ENCODE peak calls at places on chromosomes 2 and 18, in five cellular contexts. M is pancreas, H is PC-9, W is hepatocyte, Y is WERI-Rb-1. X is an unnamed sample. For H3K27me3, the result is how much of the 10 kb centered on the place peaks cover.

GRCh38 chr2:160474319-160474645 is 19.3 kb downstream of the RBMS1 start:
- DNase-seq in Y (no peak), M (no peak), H (no peak), W (no peak), X (no peak)

GRCh38 chr2:146119586-146119985 is 1599.7 kb upstream of the ZEB2 start:
- DNase-seq in H (no peak), W (peak), M (no peak), Y (no peak), X (no peak)

GRCh38 chr2:65554765-65555561 is 122.6 kb upstream of the SPRED2 start:
- DNase-seq in W (no peak), Y (no peak), H (peak), M (no peak), X (no peak)

GRCh38 chr2:88671786-88672427 is 19.6 kb upstream of the RPIA start:
- DNase-seq in W (peak), M (no peak), H (peak), Y (peak), X (no peak)

GRCh38 chr2:12700989-12701388 is 15.7 kb upstream of the TRIB2 start:
- DNase-seq in W (no peak), M (no peak), H (peak), Y (no peak), X (no peak)

GRCh38 chr18:702957-703659 is 9.3 kb downstream of the ENOSF1 start:
- DNase-seq in M (peak), W (peak), H (peak), Y (no peak), X (no peak)

GRCh38 chr2:112661656-112662305 is 16.0 kb downstream of the SLC20A1 start:
- DNase-seq in Y (no peak), M (no peak), H (peak), W (no peak), X (no peak)

GRCh38 chr2:8103085-8103708 is 578.7 kb upstream of the ID2 start:
- DNase-seq in H (no peak), Y (no peak), W (peak), M (no peak), X (no peak)

GRCh38 chr18:76983184-76983583 is 149.4 kb downstream of the MBP start:
- DNase-seq in W (peak), M (peak), H (peak), Y (peak), X (peak)

GRCh38 chr2:52402128-52402527 is 1365.5 kb upstream of the CHAC2 start:
- DNase-seq in W (no peak), M (no peak), H (no peak), Y (no peak), X (no peak)

GRCh38 chr2:86078801-86079545 is 26.7 kb downstream of the POLR1A start:
- DNase-seq in M (no peak), H (peak), Y (peak), W (peak), X (no peak)

GRCh38 chr2:113079123-113079522 is 11.4 kb downstream of the IL1F10 start:
- DNase-seq in W (no peak), Y (no peak), H (peak), M (no peak), X (no peak)

GRCh38 chr2:161662373-161662772 is 38.2 kb downstream of the SLC4A10 start:
- DNase-seq in M (no peak), H (no peak), W (no peak), Y (no peak), X (no peak)

GRCh38 chr2:182870227-182870626 is 3.8 kb upstream of the FRZB start:
- DNase-seq in W (no peak), Y (peak), M (no peak), H (no peak), X (no peak)

GRCh38 chr2:40448476-40449079 is 3.3 kb downstream of the SLC8A1 start:
- DNase-seq in M (no peak), W (no peak), H (no peak), Y (peak), X (no peak)

GRCh38 chr2:16174693-16175045 is 234.3 kb downstream of the MYCN start:
- DNase-seq in H (no peak), Y (no peak), M (no peak), W (no peak), X (no peak)
- H3K27me3 ChIP-seq in H (half or more), Y (under half), M (under half), W (under half), X (under half)

DNA sequence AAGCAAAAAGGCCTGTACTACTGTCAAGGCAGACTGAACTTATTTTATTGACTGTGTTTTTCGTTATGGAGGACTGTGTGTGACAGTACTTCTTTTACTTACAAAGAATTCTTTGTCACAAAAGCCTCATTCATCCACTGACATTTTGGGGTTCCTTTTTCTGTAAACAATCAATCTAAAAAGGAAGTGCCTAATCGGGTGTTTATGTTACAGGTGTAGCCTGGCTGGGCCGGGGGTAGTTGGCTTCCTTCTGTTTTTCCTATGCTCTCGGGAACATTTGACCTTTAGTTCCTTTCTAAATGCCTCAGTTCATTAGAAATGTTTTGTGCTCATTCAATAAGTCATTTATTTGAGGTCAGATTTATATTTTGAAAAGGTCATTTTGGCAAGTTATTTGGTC is 8.3 kb downstream of the ZCCHC2 start:
- DNase-seq in M (no peak), Y (no peak), H (no peak), W (no peak), X (no peak)
- H3K27ac ChIP-seq in M (no peak), Y (no peak), H (no peak), W (no peak), X (no peak)

GRCh38 chr2:60567092-60567491 is 13.6 kb upstream of the BCL11A start:
- DNase-seq in M (no peak), W (no peak), Y (no peak), H (no peak), X (no peak)

GRCh38 chr2:60569680-60570111 is 16.2 kb upstream of the BCL11A start:
- DNase-seq in Y (peak), H (no peak), M (no peak), W (no peak), X (no peak)

GRCh38 chr2:60567919-60568874 is 14.7 kb upstream of the BCL11A start:
- DNase-seq in M (no peak), H (no peak), Y (peak), W (no peak), X (no peak)

GRCh38 chr2:60560734-60561649 is 7.5 kb upstream of the BCL11A start:
- DNase-seq in H (no peak), W (peak), M (no peak), Y (peak), X (no peak)

GRCh38 chr2:60565472-60565871 is 12.0 kb upstream of the BCL11A start:
- DNase-seq in H (no peak), Y (peak), M (no peak), W (peak), X (no peak)
- TF ChIP-seq CTCF in H (peak), Y (no peak), M (no peak), W (peak), X (no peak)

DNA sequence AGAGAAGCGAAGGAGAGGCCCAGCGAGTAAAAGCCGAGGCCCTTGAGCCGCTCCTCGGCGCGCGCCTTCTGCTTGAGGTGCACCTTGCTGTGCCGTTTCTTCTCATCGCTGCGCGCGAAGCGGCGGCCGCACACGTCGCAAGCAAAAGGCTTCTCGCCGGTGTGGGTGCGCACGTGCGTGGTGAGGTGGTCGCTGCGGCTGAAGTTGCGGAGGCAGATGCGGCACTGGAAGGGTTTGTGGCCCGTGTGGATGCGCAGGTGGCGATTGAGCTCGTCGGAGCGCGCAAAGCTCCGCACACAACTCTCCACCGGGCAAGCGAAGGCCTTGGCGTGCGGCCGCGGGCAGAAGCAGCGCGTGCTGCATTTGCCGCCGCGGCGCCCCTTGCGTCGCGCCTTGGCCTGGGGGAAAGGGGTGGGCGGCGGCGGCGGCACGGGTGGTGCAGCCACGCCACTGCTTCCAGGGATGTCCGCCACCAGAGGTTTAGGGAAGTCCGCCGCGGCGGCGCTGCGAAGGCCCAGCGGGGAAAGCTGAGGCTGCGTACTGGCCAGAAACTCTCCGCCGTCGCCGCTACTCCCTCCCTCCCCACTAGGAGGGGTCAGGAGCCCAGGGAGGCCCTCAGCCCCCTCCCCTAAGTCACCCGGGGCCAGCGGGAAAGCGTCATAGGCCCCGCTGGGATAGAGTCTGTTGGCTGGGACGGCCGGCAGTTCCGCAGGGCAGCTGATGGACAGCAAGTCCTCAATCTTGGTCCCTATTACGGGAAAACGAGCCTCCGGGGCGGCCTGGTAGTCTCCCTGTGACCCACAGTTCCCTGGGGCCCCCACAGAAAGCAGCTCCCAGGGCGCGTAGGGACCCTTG is 1.7 kb downstream of the EGR4 start:
- DNase-seq in Y (peak), M (peak), W (no peak), H (no peak), X (peak)
- H3K27me3 ChIP-seq in Y (half or more), M (under half), W (half or more), H (under half), X (half or more)

GRCh38 chr2:171814883-171815282 is 79.2 kb downstream of the SLC25A12 start:
- DNase-seq in H (no peak), M (no peak), W (no peak), Y (peak), X (no peak)
- H3K27ac ChIP-seq in H (no peak), M (no peak), W (no peak), Y (peak), X (no peak)

GRCh38 chr2:137870682-137871081 is 93.6 kb upstream of the HNMT start:
- DNase-seq in W (no peak), H (no peak), Y (no peak), M (no peak), X (no peak)

GRCh38 chr2:137862651-137863050 is 101.6 kb upstream of the HNMT start:
- DNase-seq in Y (no peak), H (no peak), M (no peak), W (no peak), X (no peak)

GRCh38 chr2:137865954-137866540 is 98.2 kb upstream of the HNMT start:
- DNase-seq in W (peak), M (no peak), Y (peak), H (no peak), X (no peak)
- TF ChIP-seq CTCF in W (peak), M (peak), Y (peak), H (peak), X (peak)

GRCh38 chr2:241733391-241734207 is 831 bp upstream of the D2HGDH start:
- DNase-seq in Y (no peak), M (no peak), H (peak), W (no peak), X (peak)

GRCh38 chr2:241738040-241738686 is 3.7 kb downstream of the D2HGDH start:
- DNase-seq in H (no peak), M (no peak), Y (no peak), W (no peak), X (no peak)

GRCh38 chr2:241736111-241736510 is 1.7 kb downstream of the D2HGDH start:
- DNase-seq in M (no peak), H (no peak), W (no peak), Y (no peak), X (no peak)

GRCh38 chr2:241734208-241734466 is 293 bp upstream of the D2HGDH start:
- DNase-seq in Y (no peak), M (no peak), W (no peak), H (no peak), X (no peak)

DNA sequence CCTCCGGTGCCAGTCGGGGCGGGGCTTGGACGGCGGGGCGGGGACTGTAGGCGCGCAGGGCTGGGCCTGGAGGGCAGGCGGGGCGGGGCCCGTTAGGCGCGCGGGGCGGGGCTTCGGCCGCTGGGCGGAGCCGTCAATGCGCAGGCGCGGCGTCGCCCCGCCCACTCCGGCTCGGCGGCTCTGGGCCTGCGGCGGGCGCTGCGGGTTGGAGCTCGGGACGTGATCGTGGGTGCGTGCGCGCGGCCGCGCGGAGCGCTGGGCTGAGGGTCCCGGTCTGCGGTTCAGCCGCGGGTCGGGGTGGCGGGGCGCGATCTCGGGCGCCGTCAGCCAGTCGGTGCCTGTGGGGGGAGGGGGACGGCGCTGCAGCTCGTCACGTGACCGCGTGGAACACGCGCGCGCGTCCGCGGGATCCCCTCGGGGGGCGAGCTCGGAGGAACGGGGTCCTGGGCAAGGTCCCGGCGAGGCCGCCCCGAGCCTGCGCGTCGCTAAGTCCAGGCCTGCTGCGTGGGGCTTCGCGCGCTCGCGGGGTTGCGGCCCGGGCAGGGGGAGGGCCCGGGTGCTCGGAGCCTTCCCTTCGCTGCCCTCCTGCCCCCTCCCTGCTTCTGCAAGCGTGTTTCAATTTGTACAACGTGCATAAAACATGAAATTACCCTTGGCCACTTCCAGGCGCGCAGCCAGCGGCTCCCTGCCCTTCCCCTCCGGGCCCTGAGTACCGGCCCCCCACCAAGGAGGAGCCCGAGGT is at the start of gene D2HGDH:
- DNase-seq in H (peak), M (peak), W (peak), Y (peak), X (peak)
- H3K27me3 ChIP-seq in H (under half), M (under half), W (under half), Y (under half), X (under half)

X was measured in left lung.